ENCODE peak calls at places on chromosomes 12 and 14, in eight cellular contexts. Q is B cell, E is thyroid gland, C is adrenal gland, A is choroid plexus epithelial cell, O is HFFc6, I is fibroblast of lung, R is stomach. D is an unnamed sample.

GRCh38 chr14:51396222-51396815 is 156.3 kb downstream of the TMX1 start:
- DNase-seq in E (peak; percentile 7), O (peak; percentile 90), Q (no peak), C (no peak), R (no peak), I (peak; percentile 92), A (peak; percentile 97), D (no peak)

GRCh38 chr12:1815814-1816729 is 4.3 kb upstream of the LRTM2 start:
- DNase-seq in R (no peak), E (no peak), A (no peak), I (no peak), Q (no peak), O (no peak), C (no peak), D (no peak)

GRCh38 chr14:104436047-104436531 is 143.5 kb upstream of the C14orf180 start:
- DNase-seq in R (peak; percentile 71), I (peak; percentile 37), O (no peak), C (peak; percentile 80), A (peak; percentile 66), E (peak; percentile 27), Q (no peak), D (peak; percentile 66)

GRCh38 chr14:39847191-39847590 is 415.0 kb upstream of the FBXO33 start:
- DNase-seq in A (no peak), Q (no peak), O (no peak), R (no peak), C (no peak), E (no peak), I (no peak), D (no peak)

GRCh38 chr12:72390146-72390545 is 118.0 kb downstream of the TRHDE start:
- DNase-seq in R (no peak), C (no peak), A (no peak), O (no peak), E (no peak), Q (no peak), I (no peak), D (no peak)

GRCh38 chr12:120214626-120215356 is 13.9 kb upstream of the RPLP0 start:
- DNase-seq in E (no peak), I (no peak), O (no peak), Q (no peak), R (no peak), C (no peak), A (no peak), D (no peak)

GRCh38 chr12:93025145-93026103 is 96.3 kb upstream of the EEA1 start:
- DNase-seq in E (no peak), I (peak; percentile 84), Q (no peak), R (no peak), A (peak; percentile 92), C (no peak), O (peak; percentile 62), D (no peak)

GRCh38 chr12:7100239-7100638 is 8.0 kb upstream of the C1R start:
- DNase-seq in O (no peak), Q (no peak), R (no peak), C (no peak), I (no peak), E (no peak), A (no peak), D (no peak)

GRCh38 chr14:68291820-68292219 is 472.2 kb downstream of the RAD51B start:
- DNase-seq in Q (no peak), R (no peak), E (peak; percentile 49), C (no peak), A (peak; percentile 23), I (no peak), O (no peak), D (no peak)

DNA sequence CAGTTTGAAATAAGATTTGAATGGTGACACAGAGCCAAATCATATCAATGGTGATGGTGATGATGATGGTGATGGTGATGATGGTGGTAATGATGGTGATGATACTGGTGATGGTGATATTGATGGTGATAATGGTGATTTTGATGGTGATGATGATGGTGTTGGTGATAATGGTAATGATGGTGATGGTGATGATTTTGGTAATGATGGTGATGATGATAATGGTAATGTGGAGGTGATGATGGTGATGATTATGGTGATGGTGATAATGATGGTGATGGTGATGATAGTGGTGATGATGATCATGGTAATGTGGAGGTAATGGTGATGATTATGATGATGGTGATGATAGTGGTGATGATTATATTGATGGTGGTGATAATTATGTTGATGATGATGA is 311.9 kb upstream of the SFSWAP start:
- DNase-seq in R (no peak), I (no peak), O (no peak), C (no peak), A (no peak), Q (no peak), E (no peak), D (no peak)
- TF ChIP-seq CTCF in R (no peak), I (no peak), O (no peak), C (no peak), A (no peak), Q (no peak), E (no peak), D (no peak)

DNA sequence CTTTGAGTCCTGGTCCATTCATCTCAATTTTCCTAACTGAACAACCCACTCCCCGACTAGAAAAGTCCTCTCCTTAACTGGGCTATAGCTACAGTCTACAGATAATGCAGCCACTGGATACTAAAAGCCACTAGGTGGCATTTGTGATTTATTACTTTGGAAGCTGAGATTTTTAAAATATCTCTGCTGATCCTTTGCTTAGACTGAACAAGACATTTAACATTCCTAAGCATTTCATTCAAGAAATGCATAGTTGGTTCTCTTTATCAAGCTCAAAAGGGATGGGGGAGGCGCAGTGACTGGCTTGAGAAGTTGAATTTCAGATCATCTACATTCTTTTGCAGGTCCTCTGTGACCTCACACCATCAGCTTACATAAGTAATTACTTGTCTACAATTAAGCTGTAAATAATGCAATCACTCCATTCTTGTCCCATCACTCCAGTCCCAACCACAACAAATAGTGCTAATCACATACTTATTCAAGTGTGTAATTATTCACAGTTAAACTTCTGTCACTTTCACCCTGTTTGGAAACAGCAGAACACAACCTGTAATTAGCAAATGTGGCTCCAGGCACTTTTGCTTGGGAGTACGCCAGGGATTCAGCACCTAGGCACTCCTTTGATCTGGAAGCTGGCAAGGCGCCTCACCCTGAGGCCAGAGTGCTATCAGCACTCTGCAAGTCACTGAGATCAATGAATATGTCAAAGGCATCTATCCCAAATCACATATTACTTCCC is 203.5 kb downstream of the NOVA1 start:
- DNase-seq in C (no peak), O (no peak), R (peak; percentile 34), A (peak; percentile 48), E (no peak), Q (no peak), I (peak; percentile 54), D (no peak)
- TF ChIP-seq CTCF in C (no peak), O (peak; percentile 8), R (no peak), A (peak; percentile 52), E (no peak), Q (no peak), I (peak; percentile 8), D (peak; percentile 60)

GRCh38 chr12:121453629-121454028 is 53.7 kb downstream of the RNF34 start:
- DNase-seq in I (no peak), A (no peak), R (no peak), O (no peak), Q (no peak), E (no peak), C (no peak), D (no peak)
- TF ChIP-seq CTCF in I (no peak), A (no peak), R (no peak), O (no peak), Q (no peak), E (no peak), C (no peak), D (no peak)

DNA sequence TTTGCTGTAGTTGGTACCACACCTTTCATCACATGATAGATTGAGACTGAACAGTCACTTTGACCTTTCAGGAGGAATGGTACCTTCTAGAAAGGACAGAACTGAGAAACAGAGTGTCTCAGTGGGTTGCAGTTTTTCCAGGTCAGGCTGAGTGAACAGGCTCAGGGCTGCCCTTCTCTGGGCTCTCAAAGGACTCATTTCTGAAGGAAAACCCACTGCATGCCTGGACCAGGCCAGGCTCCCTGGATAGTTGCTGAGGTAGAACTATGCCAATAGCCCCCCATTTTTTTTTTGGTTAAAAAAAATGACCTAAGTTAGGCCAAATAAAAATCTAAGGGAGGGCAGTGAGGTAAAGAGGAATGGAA is 148.1 kb upstream of the EGLN3 start:
- DNase-seq in I (no peak), R (no peak), E (no peak), C (no peak), O (no peak), Q (no peak), A (no peak), D (no peak)
- TF ChIP-seq CTCF in I (no peak), R (no peak), E (no peak), C (no peak), O (peak; percentile 29), Q (no peak), A (no peak), D (no peak)

GRCh38 chr12:115790526-115790925 is 487.0 kb downstream of the MED13L start:
- DNase-seq in A (no peak), E (no peak), R (no peak), Q (no peak), C (no peak), I (no peak), O (no peak), D (no peak)

GRCh38 chr12:115791331-115791730 is 486.2 kb downstream of the MED13L start:
- DNase-seq in I (no peak), E (no peak), Q (no peak), A (no peak), O (no peak), C (no peak), R (no peak), D (no peak)

DNA sequence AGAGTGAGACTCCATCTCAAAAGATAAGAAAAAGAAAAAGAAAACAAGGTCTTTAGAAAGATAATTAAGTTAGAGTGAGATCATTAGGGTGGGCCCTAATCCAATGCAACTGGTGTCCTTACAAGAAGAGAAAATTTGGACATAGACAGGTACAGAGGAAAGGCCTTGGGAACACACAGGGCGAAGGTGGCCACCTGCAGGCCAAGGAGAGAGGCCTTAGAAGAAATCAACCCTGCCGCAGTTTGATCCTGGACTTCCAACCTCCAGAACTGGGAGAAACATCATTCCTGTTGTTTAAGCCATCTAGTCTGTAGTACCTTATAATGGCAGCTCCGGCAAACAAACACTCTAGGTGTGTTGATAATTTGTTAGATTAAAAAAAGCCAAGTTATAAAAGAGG is 491.9 kb downstream of the MED13L start:
- DNase-seq in C (no peak), E (no peak), O (no peak), Q (no peak), R (no peak), A (no peak), I (no peak), D (no peak)
- TF ChIP-seq CTCF in C (no peak), E (no peak), O (no peak), Q (no peak), R (no peak), A (no peak), I (no peak), D (no peak)

GRCh38 chr12:48061943-48062719 is 43.7 kb downstream of the SENP1 start:
- DNase-seq in R (no peak), I (no peak), A (peak; percentile 45), O (peak; percentile 9), Q (no peak), E (no peak), C (no peak), D (no peak)
- TF ChIP-seq CTCF in R (no peak), I (no peak), A (peak; percentile 23), O (peak; percentile 37), Q (no peak), E (no peak), C (no peak), D (peak; percentile 65)

D was measured in type B pancreatic cell.